ENCODE peak calls at places on chromosomes 3 and 15, in six cellular contexts. One of them, this sample, is unnamed.

GRCh38 chr15:67253517-67254237 is 784 bp downstream of the AAGAB start:
- DNase-seq in AG10803: peak; percentile 28
- DNase-seq in left cardiac atrium: no peak
- DNase-seq in nephron progenitor cell: peak; percentile 10
- DNase-seq in iPS-NIHi11: no peak
- DNase-seq in RPMI8226: peak; percentile 12
- DNase-seq in this sample: no peak

GRCh38 chr15:48861813-48862431 is 16.0 kb upstream of the EID1 start:
- DNase-seq in AG10803: peak; percentile 84
- DNase-seq in left cardiac atrium: no peak
- DNase-seq in nephron progenitor cell: peak; percentile 48
- DNase-seq in iPS-NIHi11: peak; percentile 55
- DNase-seq in RPMI8226: peak; percentile 79
- DNase-seq in this sample: no peak

GRCh38 chr3:156187146-156187769 is 66.9 kb downstream of the KCNAB1 start:
- DNase-seq in AG10803: peak; percentile 60
- DNase-seq in left cardiac atrium: no peak
- DNase-seq in nephron progenitor cell: no peak
- DNase-seq in iPS-NIHi11: no peak
- DNase-seq in RPMI8226: no peak
- DNase-seq in this sample: no peak

GRCh38 chr15:58473720-58474119 is 41.9 kb downstream of the LIPC start:
- DNase-seq in AG10803: peak; percentile 83
- DNase-seq in left cardiac atrium: no peak
- DNase-seq in nephron progenitor cell: no peak
- DNase-seq in iPS-NIHi11: no peak
- DNase-seq in RPMI8226: no peak
- DNase-seq in this sample: no peak

GRCh38 chr15:60390231-60390630 is 7.6 kb downstream of the ANXA2 start:
- DNase-seq in AG10803: peak; percentile 55
- DNase-seq in left cardiac atrium: no peak
- DNase-seq in nephron progenitor cell: no peak
- DNase-seq in iPS-NIHi11: no peak
- DNase-seq in RPMI8226: no peak
- DNase-seq in this sample: no peak

GRCh38 chr3:126525091-126525852 is 1.3 kb downstream of the CHST13 start:
- DNase-seq in AG10803: no peak
- DNase-seq in left cardiac atrium: peak; percentile 18
- DNase-seq in nephron progenitor cell: no peak
- DNase-seq in iPS-NIHi11: no peak
- DNase-seq in RPMI8226: no peak
- DNase-seq in this sample: no peak

GRCh38 chr3:79737530-79737929 is 30.3 kb downstream of the ROBO1 start:
- DNase-seq in AG10803: no peak
- DNase-seq in left cardiac atrium: no peak
- DNase-seq in nephron progenitor cell: no peak
- DNase-seq in iPS-NIHi11: no peak
- DNase-seq in RPMI8226: no peak
- DNase-seq in this sample: no peak

GRCh38 chr15:70801111-70801510 is 37.8 kb upstream of the UACA start:
- DNase-seq in AG10803: peak; percentile 34
- DNase-seq in left cardiac atrium: no peak
- DNase-seq in nephron progenitor cell: no peak
- DNase-seq in iPS-NIHi11: no peak
- DNase-seq in RPMI8226: peak; percentile 26
- DNase-seq in this sample: no peak

GRCh38 chr3:149908558-149908957 is 62.1 kb downstream of the PFN2 start:
- DNase-seq in AG10803: no peak
- DNase-seq in left cardiac atrium: no peak
- DNase-seq in nephron progenitor cell: no peak
- DNase-seq in iPS-NIHi11: no peak
- DNase-seq in RPMI8226: no peak
- DNase-seq in this sample: no peak

GRCh38 chr15:39581501-39582285 is 814 bp downstream of the THBS1 start:
- DNase-seq in AG10803: peak; percentile 78
- DNase-seq in left cardiac atrium: peak; percentile 63
- DNase-seq in nephron progenitor cell: peak; percentile 54
- DNase-seq in iPS-NIHi11: peak; percentile 48
- DNase-seq in RPMI8226: no peak
- DNase-seq in this sample: no peak

GRCh38 chr3:182455011-182455410 is 338.3 kb upstream of the ATP11B start:
- DNase-seq in AG10803: no peak
- DNase-seq in left cardiac atrium: no peak
- DNase-seq in nephron progenitor cell: no peak
- DNase-seq in iPS-NIHi11: no peak
- DNase-seq in RPMI8226: no peak
- DNase-seq in this sample: no peak

GRCh38 chr15:28178727-28179126 is 79.6 kb upstream of the OCA2 start:
- DNase-seq in AG10803: no peak
- DNase-seq in left cardiac atrium: no peak
- DNase-seq in nephron progenitor cell: no peak
- DNase-seq in iPS-NIHi11: no peak
- DNase-seq in RPMI8226: no peak
- DNase-seq in this sample: no peak

GRCh38 chr3:153688541-153689120 is 432.6 kb upstream of the ARHGEF26 start:
- DNase-seq in AG10803: no peak
- DNase-seq in left cardiac atrium: no peak
- DNase-seq in nephron progenitor cell: no peak
- DNase-seq in iPS-NIHi11: no peak
- DNase-seq in RPMI8226: no peak
- DNase-seq in this sample: no peak

GRCh38 chr15:82105458-82106205 is 59.8 kb upstream of the MEX3B start:
- DNase-seq in AG10803: peak; percentile 94
- DNase-seq in left cardiac atrium: no peak
- DNase-seq in nephron progenitor cell: no peak
- DNase-seq in iPS-NIHi11: peak; percentile 25
- DNase-seq in RPMI8226: no peak
- DNase-seq in this sample: no peak